ENCODE peak calls at places on chromosomes 2 and 18, in ten cellular contexts. One of them, this sample, is unnamed.
A peak's percentile ranks its signal among the peaks of the same experiment; 100 is the strongest.

GRCh38 chr18:13163167-13163927 is 55.2 kb upstream of the LDLRAD4 start:
- DNase-seq in stimulated activated CD4-positive, alpha-beta T cell treated with anti-CD3 and anti-CD28 coated beads, Interleukin-2, amount 100 ng/mL, for 24 hours: no peak
- DNase-seq in stimulated activated CD8-positive, alpha-beta memory T cell treated with anti-CD3 and anti-CD28 coated beads, Interleukin-15, amount 100 ng/mL, for 24 hours: no peak
- DNase-seq in osteocyte: no peak
- DNase-seq in MG63: no peak
- DNase-seq in HS-5: no peak
- DNase-seq in anterior cingulate cortex: no peak
- DNase-seq in mesenchymal stem cell: no peak
- DNase-seq in left lung: no peak
- DNase-seq in hypothalamus: no peak
- DNase-seq in this sample: no peak

GRCh38 chr2:58870704-58871103 is 629.6 kb upstream of the FANCL start:
- DNase-seq in stimulated activated CD4-positive, alpha-beta T cell treated with anti-CD3 and anti-CD28 coated beads, Interleukin-2, amount 100 ng/mL, for 24 hours: no peak
- DNase-seq in stimulated activated CD8-positive, alpha-beta memory T cell treated with anti-CD3 and anti-CD28 coated beads, Interleukin-15, amount 100 ng/mL, for 24 hours: no peak
- DNase-seq in osteocyte: no peak
- DNase-seq in MG63: no peak
- DNase-seq in HS-5: no peak
- DNase-seq in anterior cingulate cortex: no peak
- DNase-seq in mesenchymal stem cell: no peak
- DNase-seq in left lung: no peak
- DNase-seq in hypothalamus: no peak
- DNase-seq in this sample: no peak

GRCh38 chr2:235931676-235932075 is 236.5 kb downstream of the GBX2 start:
- DNase-seq in stimulated activated CD4-positive, alpha-beta T cell treated with anti-CD3 and anti-CD28 coated beads, Interleukin-2, amount 100 ng/mL, for 24 hours: no peak
- DNase-seq in stimulated activated CD8-positive, alpha-beta memory T cell treated with anti-CD3 and anti-CD28 coated beads, Interleukin-15, amount 100 ng/mL, for 24 hours: no peak
- DNase-seq in osteocyte: no peak
- DNase-seq in MG63: no peak
- DNase-seq in HS-5: no peak
- DNase-seq in anterior cingulate cortex: no peak
- DNase-seq in mesenchymal stem cell: no peak
- DNase-seq in left lung: no peak
- DNase-seq in hypothalamus: no peak
- DNase-seq in this sample: no peak

GRCh38 chr2:40225670-40226069 is 226.2 kb downstream of the SLC8A1 start:
- DNase-seq in stimulated activated CD4-positive, alpha-beta T cell treated with anti-CD3 and anti-CD28 coated beads, Interleukin-2, amount 100 ng/mL, for 24 hours: no peak
- DNase-seq in stimulated activated CD8-positive, alpha-beta memory T cell treated with anti-CD3 and anti-CD28 coated beads, Interleukin-15, amount 100 ng/mL, for 24 hours: no peak
- DNase-seq in osteocyte: no peak
- DNase-seq in MG63: no peak
- DNase-seq in HS-5: no peak
- DNase-seq in anterior cingulate cortex: no peak
- DNase-seq in mesenchymal stem cell: no peak
- DNase-seq in left lung: no peak
- DNase-seq in hypothalamus: no peak
- DNase-seq in this sample: no peak

GRCh38 chr18:48345596-48345995 is 63.6 kb downstream of the ZBTB7C start:
- DNase-seq in stimulated activated CD4-positive, alpha-beta T cell treated with anti-CD3 and anti-CD28 coated beads, Interleukin-2, amount 100 ng/mL, for 24 hours: no peak
- DNase-seq in stimulated activated CD8-positive, alpha-beta memory T cell treated with anti-CD3 and anti-CD28 coated beads, Interleukin-15, amount 100 ng/mL, for 24 hours: no peak
- DNase-seq in osteocyte: no peak
- DNase-seq in MG63: peak; percentile 12
- DNase-seq in HS-5: no peak
- DNase-seq in anterior cingulate cortex: no peak
- DNase-seq in mesenchymal stem cell: peak; percentile 19
- DNase-seq in left lung: no peak
- DNase-seq in hypothalamus: no peak
- DNase-seq in this sample: no peak

GRCh38 chr2:52710810-52711618 is 1056.6 kb upstream of the CHAC2 start:
- DNase-seq in stimulated activated CD4-positive, alpha-beta T cell treated with anti-CD3 and anti-CD28 coated beads, Interleukin-2, amount 100 ng/mL, for 24 hours: no peak
- DNase-seq in stimulated activated CD8-positive, alpha-beta memory T cell treated with anti-CD3 and anti-CD28 coated beads, Interleukin-15, amount 100 ng/mL, for 24 hours: no peak
- DNase-seq in osteocyte: no peak
- DNase-seq in MG63: no peak
- DNase-seq in HS-5: no peak
- DNase-seq in anterior cingulate cortex: no peak
- DNase-seq in mesenchymal stem cell: no peak
- DNase-seq in left lung: no peak
- DNase-seq in hypothalamus: no peak
- DNase-seq in this sample: no peak

GRCh38 chr2:3585239-3586109 is 9.4 kb upstream of the COLEC11 start:
- DNase-seq in stimulated activated CD4-positive, alpha-beta T cell treated with anti-CD3 and anti-CD28 coated beads, Interleukin-2, amount 100 ng/mL, for 24 hours: no peak
- DNase-seq in stimulated activated CD8-positive, alpha-beta memory T cell treated with anti-CD3 and anti-CD28 coated beads, Interleukin-15, amount 100 ng/mL, for 24 hours: no peak
- DNase-seq in osteocyte: no peak
- DNase-seq in MG63: peak; percentile 26
- DNase-seq in HS-5: no peak
- DNase-seq in anterior cingulate cortex: no peak
- DNase-seq in mesenchymal stem cell: peak; percentile 95
- DNase-seq in left lung: no peak
- DNase-seq in hypothalamus: no peak
- DNase-seq in this sample: peak; percentile 40

GRCh38 chr2:98568161-98568956 is 40.0 kb downstream of the COA5 start:
- DNase-seq in stimulated activated CD4-positive, alpha-beta T cell treated with anti-CD3 and anti-CD28 coated beads, Interleukin-2, amount 100 ng/mL, for 24 hours: no peak
- DNase-seq in stimulated activated CD8-positive, alpha-beta memory T cell treated with anti-CD3 and anti-CD28 coated beads, Interleukin-15, amount 100 ng/mL, for 24 hours: no peak
- DNase-seq in osteocyte: no peak
- DNase-seq in MG63: no peak
- DNase-seq in HS-5: peak; percentile 58
- DNase-seq in anterior cingulate cortex: no peak
- DNase-seq in mesenchymal stem cell: no peak
- DNase-seq in left lung: no peak
- DNase-seq in hypothalamus: no peak
- DNase-seq in this sample: no peak

GRCh38 chr2:27870724-27871123 is 19.5 kb downstream of the RBKS start:
- DNase-seq in stimulated activated CD4-positive, alpha-beta T cell treated with anti-CD3 and anti-CD28 coated beads, Interleukin-2, amount 100 ng/mL, for 24 hours: no peak
- DNase-seq in stimulated activated CD8-positive, alpha-beta memory T cell treated with anti-CD3 and anti-CD28 coated beads, Interleukin-15, amount 100 ng/mL, for 24 hours: no peak
- DNase-seq in osteocyte: no peak
- DNase-seq in MG63: peak; percentile 11
- DNase-seq in HS-5: no peak
- DNase-seq in anterior cingulate cortex: no peak
- DNase-seq in mesenchymal stem cell: no peak
- DNase-seq in left lung: no peak
- DNase-seq in hypothalamus: no peak
- DNase-seq in this sample: no peak

GRCh38 chr2:102967451-102967850 is 205.6 kb downstream of the TMEM182 start:
- DNase-seq in stimulated activated CD4-positive, alpha-beta T cell treated with anti-CD3 and anti-CD28 coated beads, Interleukin-2, amount 100 ng/mL, for 24 hours: no peak
- DNase-seq in stimulated activated CD8-positive, alpha-beta memory T cell treated with anti-CD3 and anti-CD28 coated beads, Interleukin-15, amount 100 ng/mL, for 24 hours: no peak
- DNase-seq in osteocyte: no peak
- DNase-seq in MG63: peak; percentile 86
- DNase-seq in HS-5: peak; percentile 81
- DNase-seq in anterior cingulate cortex: no peak
- DNase-seq in mesenchymal stem cell: no peak
- DNase-seq in left lung: no peak
- DNase-seq in hypothalamus: no peak
- DNase-seq in this sample: no peak

GRCh38 chr2:10584242-10584753 is 105.5 kb downstream of the NOL10 start:
- DNase-seq in stimulated activated CD4-positive, alpha-beta T cell treated with anti-CD3 and anti-CD28 coated beads, Interleukin-2, amount 100 ng/mL, for 24 hours: no peak
- DNase-seq in stimulated activated CD8-positive, alpha-beta memory T cell treated with anti-CD3 and anti-CD28 coated beads, Interleukin-15, amount 100 ng/mL, for 24 hours: no peak
- DNase-seq in osteocyte: no peak
- DNase-seq in MG63: no peak
- DNase-seq in HS-5: no peak
- DNase-seq in anterior cingulate cortex: no peak
- DNase-seq in mesenchymal stem cell: peak; percentile 82
- DNase-seq in left lung: no peak
- DNase-seq in hypothalamus: no peak
- DNase-seq in this sample: no peak

GRCh38 chr18:10259934-10260333 is 194.5 kb upstream of the APCDD1 start:
- DNase-seq in stimulated activated CD4-positive, alpha-beta T cell treated with anti-CD3 and anti-CD28 coated beads, Interleukin-2, amount 100 ng/mL, for 24 hours: no peak
- DNase-seq in stimulated activated CD8-positive, alpha-beta memory T cell treated with anti-CD3 and anti-CD28 coated beads, Interleukin-15, amount 100 ng/mL, for 24 hours: no peak
- DNase-seq in osteocyte: no peak
- DNase-seq in MG63: no peak
- DNase-seq in HS-5: no peak
- DNase-seq in anterior cingulate cortex: no peak
- DNase-seq in mesenchymal stem cell: no peak
- DNase-seq in left lung: no peak
- DNase-seq in hypothalamus: no peak
- DNase-seq in this sample: no peak

GRCh38 chr18:57833441-57834101 is 30.5 kb upstream of the ATP8B1 start:
- DNase-seq in stimulated activated CD4-positive, alpha-beta T cell treated with anti-CD3 and anti-CD28 coated beads, Interleukin-2, amount 100 ng/mL, for 24 hours: peak; percentile 30
- DNase-seq in stimulated activated CD8-positive, alpha-beta memory T cell treated with anti-CD3 and anti-CD28 coated beads, Interleukin-15, amount 100 ng/mL, for 24 hours: no peak
- DNase-seq in osteocyte: no peak
- DNase-seq in MG63: no peak
- DNase-seq in HS-5: no peak
- DNase-seq in anterior cingulate cortex: no peak
- DNase-seq in mesenchymal stem cell: peak; percentile 28
- DNase-seq in left lung: no peak
- DNase-seq in hypothalamus: no peak
- DNase-seq in this sample: no peak

GRCh38 chr2:37866535-37866934 is 58.6 kb upstream of the RMDN2 start:
- DNase-seq in stimulated activated CD4-positive, alpha-beta T cell treated with anti-CD3 and anti-CD28 coated beads, Interleukin-2, amount 100 ng/mL, for 24 hours: no peak
- DNase-seq in stimulated activated CD8-positive, alpha-beta memory T cell treated with anti-CD3 and anti-CD28 coated beads, Interleukin-15, amount 100 ng/mL, for 24 hours: no peak
- DNase-seq in osteocyte: peak; percentile 8
- DNase-seq in MG63: no peak
- DNase-seq in HS-5: no peak
- DNase-seq in anterior cingulate cortex: no peak
- DNase-seq in mesenchymal stem cell: peak; percentile 59
- DNase-seq in left lung: no peak
- DNase-seq in hypothalamus: no peak
- DNase-seq in this sample: no peak

GRCh38 chr2:171128461-171128860 is 32.2 kb downstream of the TLK1 start:
- DNase-seq in stimulated activated CD4-positive, alpha-beta T cell treated with anti-CD3 and anti-CD28 coated beads, Interleukin-2, amount 100 ng/mL, for 24 hours: no peak
- DNase-seq in stimulated activated CD8-positive, alpha-beta memory T cell treated with anti-CD3 and anti-CD28 coated beads, Interleukin-15, amount 100 ng/mL, for 24 hours: no peak
- DNase-seq in osteocyte: no peak
- DNase-seq in MG63: no peak
- DNase-seq in HS-5: no peak
- DNase-seq in anterior cingulate cortex: no peak
- DNase-seq in mesenchymal stem cell: no peak
- DNase-seq in left lung: no peak
- DNase-seq in hypothalamus: no peak
- DNase-seq in this sample: no peak

GRCh38 chr2:212646698-212647097 is 108.1 kb upstream of the ERBB4 start:
- DNase-seq in stimulated activated CD4-positive, alpha-beta T cell treated with anti-CD3 and anti-CD28 coated beads, Interleukin-2, amount 100 ng/mL, for 24 hours: no peak
- DNase-seq in stimulated activated CD8-positive, alpha-beta memory T cell treated with anti-CD3 and anti-CD28 coated beads, Interleukin-15, amount 100 ng/mL, for 24 hours: no peak
- DNase-seq in osteocyte: no peak
- DNase-seq in MG63: peak; percentile 82
- DNase-seq in HS-5: peak; percentile 91
- DNase-seq in anterior cingulate cortex: no peak
- DNase-seq in mesenchymal stem cell: peak; percentile 78
- DNase-seq in left lung: no peak
- DNase-seq in hypothalamus: no peak
- DNase-seq in this sample: no peak

GRCh38 chr2:66748939-66749338 is 314.0 kb downstream of the MEIS1 start:
- DNase-seq in stimulated activated CD4-positive, alpha-beta T cell treated with anti-CD3 and anti-CD28 coated beads, Interleukin-2, amount 100 ng/mL, for 24 hours: no peak
- DNase-seq in stimulated activated CD8-positive, alpha-beta memory T cell treated with anti-CD3 and anti-CD28 coated beads, Interleukin-15, amount 100 ng/mL, for 24 hours: no peak
- DNase-seq in osteocyte: no peak
- DNase-seq in MG63: no peak
- DNase-seq in HS-5: no peak
- DNase-seq in anterior cingulate cortex: no peak
- DNase-seq in mesenchymal stem cell: no peak
- DNase-seq in left lung: no peak
- DNase-seq in hypothalamus: no peak
- DNase-seq in this sample: no peak

GRCh38 chr2:233384017-233384416 is 29.7 kb downstream of the DGKD start:
- DNase-seq in stimulated activated CD4-positive, alpha-beta T cell treated with anti-CD3 and anti-CD28 coated beads, Interleukin-2, amount 100 ng/mL, for 24 hours: no peak
- DNase-seq in stimulated activated CD8-positive, alpha-beta memory T cell treated with anti-CD3 and anti-CD28 coated beads, Interleukin-15, amount 100 ng/mL, for 24 hours: no peak
- DNase-seq in osteocyte: no peak
- DNase-seq in MG63: no peak
- DNase-seq in HS-5: no peak
- DNase-seq in anterior cingulate cortex: no peak
- DNase-seq in mesenchymal stem cell: no peak
- DNase-seq in left lung: no peak
- DNase-seq in hypothalamus: no peak
- DNase-seq in this sample: no peak

This sample was measured in left colon.